ENCODE peak calls at places on chromosome 13, in eight cellular contexts. H is breast epithelium; Q is cardiac muscle cell; I is EL; W is GM23338; N is stimulated activated CD8-positive, alpha-beta memory T cell treated with anti-CD3 and anti-CD28 coated beads, Interleukin-4, amount 100 ng/mL, for 4 hours; A is transverse colon; X is hypothalamus. Y is an unnamed sample.

GRCh38 chr13:111342716-111343115 is 22.3 kb downstream of the TEX29 start:
- DNase-seq in H (no peak), I (no peak), N (no peak), W (no peak), X (no peak), A (no peak), Q (no peak), Y (no peak)

GRCh38 chr13:59533561-59534337 is 630.0 kb downstream of the DIAPH3 start:
- DNase-seq in A (no peak), Q (no peak), X (no peak), N (no peak), H (no peak), W (no peak), I (peak; percentile 38), Y (no peak)

GRCh38 chr13:29006359-29006850 is 186.3 kb downstream of the MTUS2 start:
- DNase-seq in H (no peak), N (no peak), W (no peak), A (no peak), I (no peak), Q (no peak), X (no peak), Y (no peak)

GRCh38 chr13:48178126-48178525 is 54.9 kb upstream of the ITM2B start:
- DNase-seq in Q (peak; percentile 10), I (no peak), H (no peak), X (no peak), A (no peak), N (no peak), W (no peak), Y (no peak)

GRCh38 chr13:68078874-68079273 is 848.7 kb upstream of the PCDH9 start:
- DNase-seq in W (no peak), I (no peak), A (no peak), Q (no peak), H (no peak), X (no peak), N (no peak), Y (no peak)

GRCh38 chr13:79679334-79679733 is 198.4 kb downstream of the NDFIP2 start:
- DNase-seq in N (no peak), X (no peak), Q (peak; percentile 84), I (peak; percentile 66), A (peak; percentile 79), W (peak; percentile 93), H (peak; percentile 57), Y (peak; percentile 48)

GRCh38 chr13:28805193-28805819 is 14.8 kb upstream of the MTUS2 start:
- DNase-seq in A (no peak), N (no peak), I (peak; percentile 19), Q (peak; percentile 25), W (peak; percentile 83), H (no peak), X (no peak), Y (no peak)

GRCh38 chr13:88623150-88623549 is 952.0 kb downstream of the SLITRK5 start:
- DNase-seq in Q (no peak), W (no peak), I (no peak), A (no peak), X (no peak), N (no peak), H (no peak), Y (no peak)

GRCh38 chr13:67048793-67049150 is 181.4 kb downstream of the PCDH9 start:
- DNase-seq in N (no peak), W (no peak), H (no peak), X (no peak), I (peak; percentile 24), Q (peak; percentile 89), A (no peak), Y (peak; percentile 14)

GRCh38 chr13:24502567-24503375 is 9.8 kb downstream of the PARP4 start:
- DNase-seq in X (no peak), I (peak; percentile 75), Q (peak; percentile 43), H (no peak), W (no peak), N (no peak), A (peak; percentile 62), Y (peak; percentile 15)

GRCh38 chr13:96053003-96053703 is at the start of gene UGGT2:
- DNase-seq in W (peak; percentile 90), N (no peak), X (peak; percentile 84), Q (peak; percentile 97), I (peak; percentile 94), H (peak; percentile 93), A (peak; percentile 97), Y (peak; percentile 89)

GRCh38 chr13:26324867-26325266 is 70.9 kb downstream of the CDK8 start:
- DNase-seq in I (no peak), H (no peak), W (no peak), N (no peak), Q (no peak), X (no peak), A (no peak), Y (no peak)

Y was measured in amniotic stem cell.